ENCODE peak calls at places on chromosome 14, in six cellular contexts. G, C, U, S, A and V are unnamed samples.

GRCh38 chr14:68823434-68824206 is 30.8 kb upstream of the ZFP36L1 start:
- DNase-seq in A (no peak), C (no peak), U (no peak), S (no peak), G (no peak), V (no peak)

GRCh38 chr14:44444454-44444853 is 62.6 kb downstream of the FSCB start:
- DNase-seq in C (no peak), U (no peak), G (no peak), S (no peak), A (no peak), V (no peak)

GRCh38 chr14:58730793-58731464 is 93.2 kb downstream of the DACT1 start:
- DNase-seq in S (no peak), A (no peak), U (no peak), G (peak), C (no peak), V (no peak)

GRCh38 chr14:22556021-22556989 is 32.7 kb downstream of the DAD1 start:
- DNase-seq in G (peak), S (peak), C (peak), U (peak), A (peak), V (peak)

GRCh38 chr14:92040431-92041040 is 677 bp upstream of the TRIP11 start:
- DNase-seq in G (peak), U (peak), A (peak), C (peak), S (peak), V (peak)

GRCh38 chr14:104687601-104688504 is 1.6 kb upstream of the INF2 start:
- DNase-seq in A (peak), G (peak), S (peak), U (peak), C (no peak), V (peak)

GRCh38 chr14:90061849-90062794 is at the start of gene KCNK13:
- DNase-seq in C (no peak), A (no peak), G (no peak), U (peak), S (no peak), V (no peak)

GRCh38 chr14:81314443-81315175 is 85.5 kb downstream of the STON2 start:
- DNase-seq in G (no peak), A (no peak), U (no peak), C (no peak), S (no peak), V (no peak)

GRCh38 chr14:101790232-101790631 is 28.7 kb downstream of the PPP2R5C start:
- DNase-seq in C (no peak), S (no peak), U (no peak), A (no peak), G (no peak), V (no peak)

DNA sequence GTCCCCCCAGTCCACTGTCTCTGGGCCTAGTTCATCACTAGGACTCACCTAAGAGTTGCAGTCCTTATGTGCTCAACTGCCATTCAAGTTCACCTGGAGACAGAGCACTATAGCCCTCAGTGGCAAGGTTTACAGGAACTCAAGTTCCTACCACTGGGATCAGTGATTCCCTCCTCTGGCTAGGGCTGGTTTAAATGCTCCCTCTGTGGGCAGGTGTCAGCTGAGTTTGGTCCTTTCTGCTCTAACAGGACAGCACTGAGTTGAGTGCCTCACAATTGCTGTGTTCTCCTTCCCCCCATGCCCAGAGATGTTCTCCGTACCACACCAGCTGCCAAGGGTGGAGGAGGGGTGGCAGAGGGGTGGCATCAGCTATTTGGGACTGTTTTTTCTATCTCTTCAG is 20.8 kb upstream of the SAV1 start:
- DNase-seq in G (no peak), S (no peak), U (no peak), C (no peak), A (no peak), V (no peak)
- TF ChIP-seq CTCF in G (no peak), S (no peak), U (no peak), C (no peak), A (no peak), V (no peak)

GRCh38 chr14:31877333-31877798 is 199.7 kb upstream of the ARHGAP5 start:
- DNase-seq in G (peak), U (no peak), S (peak), C (no peak), A (peak), V (peak)
- H3K4me3 ChIP-seq in G (peak), U (no peak), S (peak), C (no peak), A (no peak), V (no peak)

DNA sequence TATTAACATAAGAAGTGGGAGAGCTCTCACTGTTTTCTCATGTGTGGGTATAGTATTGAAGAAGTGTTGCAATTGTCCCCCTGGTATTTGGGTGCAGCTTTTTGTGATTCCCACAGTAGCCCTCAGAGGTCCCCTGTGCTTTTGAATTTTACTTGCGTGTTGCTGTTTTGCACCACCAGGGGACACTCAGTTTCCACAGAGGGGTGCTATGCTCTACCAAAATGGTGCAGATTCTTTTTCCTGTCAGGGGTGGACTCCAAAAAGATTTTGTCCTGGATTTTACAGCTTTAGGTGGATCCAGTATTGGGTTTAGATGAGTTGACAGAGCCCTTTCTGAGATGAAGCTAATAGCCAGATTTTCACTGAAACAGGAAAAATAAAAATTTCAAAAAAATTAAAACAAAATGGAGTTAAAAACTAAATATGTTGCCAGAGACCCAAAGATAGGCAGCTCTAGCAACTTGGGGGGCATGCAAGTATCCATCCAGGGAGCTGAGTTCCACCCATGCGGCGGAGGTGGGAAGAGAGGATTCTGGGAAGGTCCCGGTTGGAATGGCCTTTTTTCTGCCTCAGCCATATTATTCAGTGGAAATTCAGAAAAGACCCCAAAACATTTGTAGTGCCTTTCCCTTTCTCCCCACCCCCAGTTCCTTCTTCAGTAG is 50.2 kb downstream of the TTLL5 start:
- DNase-seq in S (peak), G (peak), A (no peak), U (no peak), C (peak), V (peak)
- TF ChIP-seq CTCF in S (peak), G (peak), A (peak), U (peak), C (peak), V (peak)

DNA sequence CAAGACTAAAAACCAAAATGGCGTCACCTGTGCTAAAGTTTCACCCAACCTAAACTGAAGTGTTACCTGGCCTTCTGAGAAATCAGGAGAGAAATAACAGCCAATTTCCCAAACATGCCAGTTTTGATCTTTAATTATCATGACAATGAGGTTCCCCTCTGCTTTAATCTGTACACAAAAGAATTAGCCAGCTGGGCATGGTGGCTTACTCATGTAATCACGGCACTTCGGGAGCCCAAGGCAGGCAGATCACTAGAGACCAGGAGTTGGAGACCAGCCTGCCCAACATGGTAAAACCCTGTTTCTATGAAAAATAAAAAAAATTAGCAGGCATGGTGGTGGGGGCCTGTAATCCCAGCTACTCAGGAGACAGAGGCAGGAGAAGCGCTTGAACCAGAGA is 4.9 kb downstream of the HEATR4 start:
- DNase-seq in A (no peak), C (no peak), U (no peak), G (no peak), S (no peak), V (no peak)
- H3K4me3 ChIP-seq in A (no peak), C (no peak), U (no peak), G (no peak), S (no peak), V (no peak)

GRCh38 chr14:93975791-93976476 is 436 bp downstream of the ASB2 start:
- DNase-seq in G (no peak), C (no peak), S (no peak), A (no peak), U (no peak), V (no peak)
- TF ChIP-seq CTCF in G (no peak), C (no peak), S (no peak), A (no peak), U (no peak), V (no peak)

GRCh38 chr14:52269100-52269499 is 1.6 kb downstream of the PTGDR start:
- DNase-seq in A (no peak), G (no peak), C (no peak), U (peak), S (no peak), V (no peak)

GRCh38 chr14:52266179-52266578 is 1.3 kb upstream of the PTGDR start:
- DNase-seq in G (peak), A (peak), U (no peak), S (peak), C (peak), V (peak)

GRCh38 chr14:52266782-52267181 is 716 bp upstream of the PTGDR start:
- DNase-seq in A (no peak), U (peak), S (peak), C (peak), G (peak), V (no peak)

GRCh38 chr14:52268191-52269061 is 928 bp downstream of the PTGDR start:
- DNase-seq in C (no peak), S (peak), U (peak), G (peak), A (peak), V (peak)

GRCh38 chr14:52267501-52268190 is at the start of gene PTGDR:
- DNase-seq in C (no peak), G (no peak), A (peak), S (peak), U (peak), V (peak)
- H3K4me3 ChIP-seq in C (peak), G (no peak), A (peak), S (peak), U (peak), V (peak)

GRCh38 chr14:70358631-70359030 is 852 bp downstream of the COX16 start:
- DNase-seq in A (no peak), G (peak), C (no peak), U (no peak), S (peak), V (no peak)
- TF ChIP-seq CTCF in A (no peak), G (no peak), C (no peak), U (no peak), S (no peak), V (no peak)